ENCODE peak calls at places on chromosomes 2 and 18, in five cellular contexts. L is neural crest cell, G is brain microvascular endothelial cell, O is cardiac fibroblast, U is coronary artery. P is an unnamed sample.
A peak's percentile ranks its signal among the peaks of the same experiment; 100 is the strongest.

GRCh38 chr2:11250400-11251277 is 93.8 kb downstream of the ROCK2 start:
- DNase-seq in L (no peak), G (no peak), O (peak; percentile 31), U (no peak), P (no peak)

GRCh38 chr2:150134223-150134858 is 353.1 kb downstream of the RND3 start:
- DNase-seq in L (no peak), G (no peak), O (peak; percentile 22), U (no peak), P (peak; percentile 56)

GRCh38 chr2:229708335-229708734 is 6.0 kb downstream of the DNER start:
- DNase-seq in L (no peak), G (no peak), O (no peak), U (no peak), P (no peak)

GRCh38 chr2:64405476-64406406 is 48.2 kb upstream of the LGALSL start:
- DNase-seq in L (no peak), G (peak; percentile 59), O (peak; percentile 82), U (no peak), P (peak; percentile 91)

GRCh38 chr2:216956820-216957493 is 97.1 kb upstream of the TNP1 start:
- DNase-seq in L (no peak), G (peak; percentile 2), O (no peak), U (no peak), P (no peak)

GRCh38 chr2:170711774-170712652 is 3.1 kb upstream of the SP5 start:
- DNase-seq in L (peak; percentile 29), G (no peak), O (no peak), U (no peak), P (no peak)

GRCh38 chr2:55119711-55120487 is 69.6 kb upstream of the RTN4 start:
- DNase-seq in L (no peak), G (no peak), O (no peak), U (no peak), P (no peak)

GRCh38 chr18:54119524-54120019 is 104.9 kb downstream of the MBD2 start:
- DNase-seq in L (peak; percentile 25), G (peak; percentile 69), O (peak; percentile 79), U (no peak), P (peak; percentile 47)

GRCh38 chr2:215680605-215681598 is 245.0 kb upstream of the FN1 start:
- DNase-seq in L (no peak), G (peak; percentile 95), O (peak; percentile 84), U (no peak), P (no peak)

GRCh38 chr2:48356701-48357322 is 173.1 kb upstream of the STON1 start:
- DNase-seq in L (no peak), G (peak; percentile 71), O (peak; percentile 84), U (no peak), P (no peak)

DNA sequence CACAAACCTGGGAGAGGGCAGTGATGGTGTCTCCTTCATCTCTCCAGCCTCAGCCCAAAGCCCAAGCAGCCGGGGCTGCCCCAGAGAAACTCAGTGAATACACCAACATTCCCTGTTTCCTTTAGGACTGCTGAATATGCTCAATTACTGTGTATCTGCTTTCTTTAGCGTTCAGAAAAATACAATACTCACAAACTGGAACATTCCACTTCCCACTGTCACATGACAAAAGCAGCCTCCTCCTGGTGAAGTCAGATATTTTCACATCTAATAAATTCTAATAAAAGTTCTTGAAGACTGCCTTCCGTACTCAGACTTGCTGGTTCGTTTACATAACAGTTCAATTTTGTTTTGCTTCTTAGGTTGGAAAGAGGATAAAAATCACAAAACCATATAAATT is 190.9 kb upstream of the HNRNPA3 start:
- DNase-seq in L (no peak), G (no peak), O (no peak), U (no peak), P (no peak)
- TF ChIP-seq CTCF in L (no peak), G (no peak), O (no peak), U (no peak), P (no peak)

GRCh38 chr2:84424152-84424551 is 34.9 kb downstream of the SUCLG1 start:
- DNase-seq in L (no peak), G (no peak), O (peak; percentile 29), U (no peak), P (no peak)
- TF ChIP-seq CTCF in L (peak; percentile 64), G (peak; percentile 36), O (peak; percentile 43), U (no peak), P (peak; percentile 49)

DNA sequence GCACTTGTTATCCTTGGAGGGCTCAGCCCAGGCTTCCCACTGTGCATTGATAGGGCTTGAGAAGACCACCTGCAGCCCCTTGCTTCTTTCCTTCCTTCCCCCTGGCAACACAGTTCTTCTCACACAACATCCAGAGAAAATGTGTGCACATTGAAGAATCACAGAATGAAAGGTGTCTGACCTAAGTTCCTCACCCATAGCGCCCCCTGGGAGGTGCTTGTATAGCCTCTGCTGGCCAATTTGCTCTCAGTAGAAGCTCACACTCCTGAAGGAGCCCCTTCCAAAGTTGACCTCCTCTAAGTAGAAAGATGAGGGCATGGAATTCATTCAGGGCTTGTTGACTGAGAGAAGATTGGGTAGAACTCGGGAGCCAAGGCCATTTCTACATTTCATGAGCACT is 758.4 kb upstream of the KLHL29 start:
- DNase-seq in L (no peak), G (no peak), O (no peak), U (no peak), P (no peak)
- TF ChIP-seq CTCF in L (peak; percentile 20), G (no peak), O (no peak), U (no peak), P (no peak)

GRCh38 chr2:186325827-186326535 is 160.1 kb upstream of the ZC3H15 start:
- DNase-seq in L (no peak), G (no peak), O (no peak), U (no peak), P (no peak)
- TF ChIP-seq CTCF in L (no peak), G (no peak), O (no peak), U (no peak), P (no peak)

GRCh38 chr2:96599941-96600340 is 38.2 kb downstream of the KANSL3 start:
- DNase-seq in L (no peak), G (no peak), O (no peak), U (no peak), P (no peak)

GRCh38 chr2:96602330-96602823 is 35.7 kb downstream of the KANSL3 start:
- DNase-seq in L (no peak), G (no peak), O (no peak), U (no peak), P (no peak)

GRCh38 chr2:96596596-96596995 is 41.5 kb downstream of the KANSL3 start:
- DNase-seq in L (no peak), G (no peak), O (no peak), U (no peak), P (no peak)

GRCh38 chr2:96604104-96604503 is 34.0 kb downstream of the KANSL3 start:
- DNase-seq in L (no peak), G (no peak), O (no peak), U (no peak), P (no peak)

GRCh38 chr2:96601382-96602292 is 36.5 kb downstream of the KANSL3 start:
- DNase-seq in L (no peak), G (no peak), O (no peak), U (no peak), P (no peak)
- TF ChIP-seq CTCF in L (no peak), G (no peak), O (no peak), U (no peak), P (no peak)

GRCh38 chr18:77115461-77115907 is 17.1 kb downstream of the MBP start:
- DNase-seq in L (no peak), G (no peak), O (no peak), U (no peak), P (no peak)
- TF ChIP-seq CTCF in L (no peak), G (no peak), O (no peak), U (no peak), P (no peak)

DNA sequence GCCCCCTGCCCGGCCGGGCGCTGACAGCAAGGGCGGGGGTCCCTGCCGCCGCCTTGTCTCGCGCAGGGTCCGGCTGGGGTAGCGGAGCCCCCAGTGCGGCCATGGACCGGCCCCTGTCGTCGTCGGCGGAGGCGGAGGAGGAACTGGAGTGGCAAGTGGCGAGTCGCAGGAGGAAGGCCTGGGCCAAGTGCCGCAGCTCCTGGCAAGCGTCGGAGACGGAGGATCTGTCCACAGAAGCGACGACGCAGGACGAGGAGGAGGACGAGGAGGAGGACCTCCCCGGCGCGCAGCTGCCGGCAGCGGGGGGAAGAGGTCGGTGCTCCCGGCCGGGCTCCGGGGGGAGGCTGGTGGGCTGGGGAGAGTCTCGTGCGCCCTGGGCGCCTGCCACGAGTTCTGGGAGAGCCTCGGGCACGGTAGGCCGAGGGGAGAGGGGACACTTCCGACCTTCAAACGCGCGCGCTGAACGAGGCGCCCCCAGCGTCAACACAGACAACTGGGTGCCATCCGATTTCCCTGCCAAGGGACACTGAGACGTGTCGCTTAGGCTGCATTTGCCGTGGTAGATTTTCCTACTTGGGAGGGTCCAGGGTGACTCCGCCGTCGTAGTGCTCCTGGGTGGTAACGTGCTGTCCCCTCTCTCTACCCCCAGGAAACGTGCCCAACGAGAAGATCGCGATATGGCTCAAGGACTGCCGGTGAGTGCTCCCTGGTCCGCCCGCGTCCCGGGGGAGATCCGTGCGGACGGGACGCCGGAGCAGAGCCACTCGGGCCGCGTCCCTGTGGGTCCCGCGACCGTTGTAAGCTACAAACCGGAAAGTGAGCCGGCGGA is 650 bp downstream of the ITPRID2 start:
- DNase-seq in L (peak; percentile 65), G (peak; percentile 46), O (peak; percentile 71), U (peak; percentile 88), P (no peak)
- TF ChIP-seq CTCF in L (peak; percentile 50), G (peak; percentile 23), O (no peak), U (no peak), P (no peak)

GRCh38 chr2:146927080-146927714 is 917.6 kb upstream of the ACVR2A start:
- DNase-seq in L (peak; percentile 53), G (peak; percentile 62), O (peak; percentile 89), U (no peak), P (peak; percentile 74)
- TF ChIP-seq CTCF in L (peak; percentile 70), G (peak; percentile 90), O (peak; percentile 77), U (no peak), P (peak; percentile 95)

DNA sequence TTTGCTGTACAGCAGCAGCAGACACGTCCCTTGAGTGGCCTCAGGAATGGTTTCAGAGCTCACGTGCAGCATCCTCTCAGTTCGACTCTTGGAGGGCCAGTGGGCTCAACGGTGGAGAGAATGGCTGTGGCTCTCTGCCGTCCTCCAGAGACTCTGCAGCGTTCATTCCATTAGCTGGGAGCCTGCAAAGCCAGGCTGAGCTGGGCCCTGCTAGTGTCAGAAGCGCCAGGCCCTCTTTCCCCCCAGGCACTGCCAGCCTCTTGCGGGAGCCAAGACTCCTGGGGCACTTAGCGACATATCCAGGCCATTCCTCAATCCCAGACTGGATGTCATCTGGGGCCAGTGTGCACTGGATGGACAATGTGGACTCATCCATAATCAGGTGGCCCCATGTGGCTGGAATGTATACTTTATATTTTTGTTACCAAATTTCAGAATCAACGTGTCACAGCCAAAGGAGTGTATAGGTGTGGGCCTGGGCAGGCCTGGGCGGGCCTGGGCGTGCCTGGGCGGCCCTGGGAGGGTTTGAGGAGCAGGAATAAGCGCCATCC is 125.1 kb upstream of the EPAS1 start:
- DNase-seq in L (no peak), G (no peak), O (no peak), U (peak; percentile 69), P (no peak)
- TF ChIP-seq CTCF in L (no peak), G (no peak), O (peak; percentile 1), U (no peak), P (no peak)

DNA sequence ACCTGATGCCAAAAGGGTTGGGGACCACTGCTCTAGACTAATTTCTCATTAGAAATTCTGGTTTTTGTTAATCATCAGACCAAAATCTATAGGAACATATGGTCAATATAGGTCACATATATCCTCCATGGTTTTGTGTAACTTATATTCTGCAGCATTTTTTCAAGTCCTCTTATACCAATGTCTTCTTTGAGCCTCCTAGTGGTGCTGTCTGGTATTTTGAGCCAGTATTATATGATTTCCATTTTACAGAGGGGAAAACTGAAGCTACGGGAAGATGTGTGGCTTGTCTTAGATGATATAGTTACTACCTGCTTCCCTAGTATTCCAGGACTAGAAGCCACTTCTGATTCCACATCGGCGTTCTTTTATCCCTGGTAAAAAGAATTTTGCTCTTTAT is 13.8 kb downstream of the MAPK4 start:
- DNase-seq in L (no peak), G (no peak), O (no peak), U (no peak), P (no peak)
- TF ChIP-seq CTCF in L (peak; percentile 45), G (no peak), O (peak; percentile 18), U (no peak), P (no peak)

P was measured in AG09319.